ENCODE peak calls at places on chromosomes 6 and 20, in five cellular contexts. L, P, K, Q and O are unnamed samples.

GRCh38 chr6:2182251-2182650 is 63.2 kb downstream of the GMDS start:
- DNase-seq in L (no peak), P (no peak), K (no peak), Q (no peak), O (no peak)

GRCh38 chr20:19975436-19975799 is 41.7 kb upstream of the NAA20 start:
- DNase-seq in L (no peak), P (peak), K (no peak), Q (no peak), O (no peak)

GRCh38 chr6:36949636-36950035 is 4.9 kb upstream of the PI16 start:
- DNase-seq in L (no peak), P (no peak), K (no peak), Q (peak), O (no peak)

GRCh38 chr20:43895235-43895634 is 19.4 kb upstream of the TOX2 start:
- DNase-seq in L (no peak), P (no peak), K (no peak), Q (no peak), O (no peak)

GRCh38 chr6:34709386-34709785 is 12.8 kb upstream of the ILRUN start:
- DNase-seq in L (peak), P (peak), K (no peak), Q (peak), O (no peak)

GRCh38 chr6:139017227-139017626 is 11.3 kb upstream of the ABRACL start:
- DNase-seq in L (no peak), P (no peak), K (no peak), Q (no peak), O (no peak)

GRCh38 chr6:96157018-96157565 is 141.3 kb downstream of the FUT9 start:
- DNase-seq in L (no peak), P (no peak), K (no peak), Q (no peak), O (no peak)

GRCh38 chr20:1644101-1644962 is 13.2 kb downstream of the SIRPG start:
- DNase-seq in L (no peak), P (no peak), K (no peak), Q (no peak), O (no peak)

GRCh38 chr6:111925296-111925695 is 52.0 kb upstream of the FYN start:
- DNase-seq in L (no peak), P (no peak), K (no peak), Q (peak), O (no peak)

GRCh38 chr20:51019598-51020592 is 3.0 kb downstream of the KCNG1 start:
- DNase-seq in L (no peak), P (no peak), K (no peak), Q (no peak), O (no peak)

GRCh38 chr6:164303092-164304007 is 888.8 kb downstream of the QKI start:
- DNase-seq in L (no peak), P (peak), K (peak), Q (peak), O (no peak)

GRCh38 chr6:154433477-154434241 is 76.8 kb downstream of the CNKSR3 start:
- DNase-seq in L (no peak), P (no peak), K (no peak), Q (peak), O (no peak)

GRCh38 chr6:48765352-48765961 is 654.5 kb upstream of the PTCHD4 start:
- DNase-seq in L (peak), P (no peak), K (no peak), Q (peak), O (no peak)
- TF ChIP-seq CTCF in L (no peak), P (peak), K (peak), Q (peak), O (no peak)

DNA sequence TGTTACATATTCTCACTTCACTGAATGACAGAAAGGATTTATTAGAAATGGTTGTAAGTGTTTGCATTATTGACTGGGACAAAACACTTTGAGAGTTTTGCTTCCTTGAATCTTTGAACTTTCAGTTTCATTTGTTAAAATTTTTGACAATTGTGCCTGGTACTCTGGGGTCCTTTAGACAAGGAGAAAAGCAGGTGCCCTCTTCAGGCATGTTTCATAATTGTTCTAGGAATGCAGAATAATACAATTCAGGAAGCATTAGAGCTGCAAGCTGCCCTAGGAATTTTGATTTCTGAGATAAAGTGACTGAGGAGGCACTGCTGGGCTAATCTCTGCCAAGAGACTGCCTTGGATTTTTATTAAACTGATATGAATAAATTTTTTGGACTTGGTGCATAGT is 49.7 kb downstream of the TOP1 start:
- DNase-seq in L (no peak), P (peak), K (no peak), Q (peak), O (no peak)
- TF ChIP-seq CTCF in L (peak), P (peak), K (peak), Q (peak), O (no peak)

GRCh38 chr6:88513920-88514319 is 347.8 kb upstream of the CNR1 start:
- DNase-seq in L (no peak), P (no peak), K (no peak), Q (no peak), O (no peak)
- TF ChIP-seq CTCF in L (no peak), P (no peak), K (no peak), Q (no peak), O (no peak)

DNA sequence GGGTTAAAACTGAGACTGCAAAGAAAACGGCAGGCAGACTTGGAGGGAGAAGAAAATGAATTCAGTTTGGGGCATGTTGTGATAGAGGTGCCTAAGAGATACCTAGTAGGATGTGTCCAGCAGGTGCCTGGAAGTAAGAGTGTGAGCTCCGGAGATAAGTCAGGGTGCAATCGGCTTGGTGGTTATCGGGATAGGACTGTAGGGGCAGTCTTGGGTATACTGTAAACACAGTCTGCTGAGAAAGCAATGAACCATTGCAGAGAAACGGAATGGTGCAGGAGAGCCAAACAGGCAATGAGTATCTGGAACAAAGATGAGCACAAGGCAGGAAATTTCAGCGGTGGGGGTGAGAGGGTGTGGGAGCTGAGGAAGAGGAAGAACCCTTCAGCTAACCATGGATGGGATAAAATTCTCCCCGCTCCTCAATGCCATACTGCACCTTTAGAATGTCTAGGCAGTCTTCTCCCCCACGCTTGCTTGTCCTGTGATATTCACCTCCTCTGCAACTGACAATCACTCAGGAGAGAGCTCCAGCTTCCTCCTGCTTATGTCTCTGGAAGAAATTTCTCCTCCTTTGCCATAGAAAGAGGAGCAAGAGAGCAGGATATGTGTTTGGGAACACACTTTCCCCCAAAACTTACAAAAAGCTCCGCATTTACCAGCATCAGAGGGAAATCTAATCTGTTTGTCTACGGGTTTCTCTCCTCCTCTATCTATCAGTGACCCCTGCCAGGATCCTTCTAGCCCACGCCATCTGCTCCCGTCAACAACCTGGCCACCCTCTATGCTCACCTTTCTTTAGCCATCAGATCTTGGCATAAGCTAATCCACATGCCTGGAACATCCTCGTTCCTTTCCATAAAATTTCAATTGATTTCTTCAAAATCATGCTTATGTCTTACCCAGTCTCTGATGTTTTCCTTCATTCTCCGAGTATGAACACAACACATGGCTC is 381.7 kb upstream of the JARID2 start:
- DNase-seq in L (no peak), P (no peak), K (no peak), Q (no peak), O (no peak)
- TF ChIP-seq CTCF in L (no peak), P (no peak), K (no peak), Q (no peak), O (no peak)

GRCh38 chr20:47357296-47358051 is 975 bp upstream of the ZMYND8 start:
- DNase-seq in L (peak), P (peak), K (peak), Q (peak), O (peak)
- TF ChIP-seq CTCF in L (no peak), P (no peak), K (no peak), Q (no peak), O (no peak)

DNA sequence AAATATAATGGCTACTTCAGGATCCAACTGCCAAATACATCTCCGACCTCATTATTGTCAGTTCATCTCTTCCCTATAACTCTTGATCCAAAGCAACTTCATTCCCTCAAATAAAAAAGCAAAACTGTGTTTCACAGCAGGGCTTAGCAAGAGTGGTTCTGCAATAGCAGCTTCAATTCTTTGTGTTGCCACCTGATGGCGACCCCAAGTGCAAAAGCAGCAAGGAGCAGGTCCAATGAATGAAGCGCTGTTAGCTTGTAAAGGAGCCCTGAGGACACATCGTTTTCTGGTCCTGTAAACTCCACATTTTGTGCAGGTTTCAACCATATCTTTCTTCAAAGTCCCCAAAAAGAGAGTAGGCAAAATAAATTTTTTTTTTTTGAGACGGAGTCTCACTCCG is 19.6 kb downstream of the RTN4IP1 start:
- DNase-seq in L (no peak), P (no peak), K (no peak), Q (no peak), O (no peak)
- TF ChIP-seq CTCF in L (no peak), P (no peak), K (no peak), Q (no peak), O (no peak)

GRCh38 chr6:24935753-24936152 is at the start of gene RIPOR2:
- DNase-seq in L (peak), P (no peak), K (no peak), Q (no peak), O (no peak)
- TF ChIP-seq CTCF in L (no peak), P (no peak), K (no peak), Q (no peak), O (no peak)

GRCh38 chr20:11051146-11051545 is 377.3 kb upstream of the JAG1 start:
- DNase-seq in L (no peak), P (no peak), K (no peak), Q (no peak), O (no peak)

GRCh38 chr20:11047559-11047958 is 373.8 kb upstream of the JAG1 start:
- DNase-seq in L (no peak), P (no peak), K (no peak), Q (no peak), O (no peak)

GRCh38 chr20:11048739-11049138 is 374.9 kb upstream of the JAG1 start:
- DNase-seq in L (no peak), P (no peak), K (no peak), Q (no peak), O (no peak)

GRCh38 chr20:11053310-11053709 is 379.5 kb upstream of the JAG1 start:
- DNase-seq in L (no peak), P (no peak), K (no peak), Q (no peak), O (no peak)

GRCh38 chr20:11050350-11050749 is 376.6 kb upstream of the JAG1 start:
- DNase-seq in L (no peak), P (no peak), K (no peak), Q (no peak), O (no peak)
- TF ChIP-seq CTCF in L (no peak), P (no peak), K (no peak), Q (no peak), O (no peak)

GRCh38 chr6:169177516-169178196 is 76.0 kb downstream of the THBS2 start:
- DNase-seq in L (no peak), P (no peak), K (no peak), Q (no peak), O (no peak)
- TF ChIP-seq CTCF in L (no peak), P (no peak), K (no peak), Q (no peak), O (no peak)